ENCODE peak calls at places on chromosomes 13 and 19, in seven cellular contexts. F is right lobe of liver; T is fibroblast of lung; V is CD8-positive, alpha-beta memory T cell; K is lower lobe of right lung; X is mesenchymal stem cell; H is mesendoderm. C is an unnamed sample.
A peak's percentile ranks its signal among the peaks of the same experiment; 100 is the strongest.

GRCh38 chr19:10132848-10133350 is 13.2 kb upstream of the EIF3G start:
- DNase-seq in F (no peak), T (no peak), V (no peak), K (no peak), X (no peak), H (no peak), C (no peak)

GRCh38 chr19:35318679-35319448 is 10.1 kb upstream of the CD22 start:
- DNase-seq in F (peak; percentile 81), T (peak; percentile 29), V (no peak), K (peak; percentile 83), X (peak; percentile 72), H (no peak), C (no peak)

GRCh38 chr13:75581874-75582640 is 32.5 kb downstream of the UCHL3 start:
- DNase-seq in F (no peak), T (peak; percentile 57), V (no peak), K (no peak), X (no peak), H (no peak), C (no peak)

GRCh38 chr19:18062043-18062442 is 24.7 kb downstream of the IL12RB1 start:
- DNase-seq in F (no peak), T (no peak), V (no peak), K (no peak), X (no peak), H (no peak), C (no peak)

GRCh38 chr19:4302238-4302630 is at the start of gene TMIGD2:
- DNase-seq in F (no peak), T (no peak), V (no peak), K (no peak), X (no peak), H (no peak), C (peak; percentile 50)

GRCh38 chr19:33064778-33065550 is at the start of gene RHPN2:
- DNase-seq in F (peak; percentile 84), T (peak; percentile 66), V (peak; percentile 15), K (peak; percentile 71), X (peak; percentile 78), H (peak; percentile 74), C (no peak)

GRCh38 chr13:109769921-109770320 is 16.5 kb downstream of the IRS2 start:
- DNase-seq in F (no peak), T (no peak), V (no peak), K (no peak), X (no peak), H (no peak), C (no peak)

GRCh38 chr19:42850981-42851717 is 28.4 kb downstream of the PSG1 start:
- DNase-seq in F (no peak), T (peak; percentile 98), V (no peak), K (no peak), X (peak; percentile 28), H (no peak), C (no peak)

GRCh38 chr19:5354403-5354802 is 13.8 kb upstream of the PTPRS start:
- DNase-seq in F (no peak), T (no peak), V (no peak), K (no peak), X (peak; percentile 6), H (peak; percentile 56), C (no peak)

GRCh38 chr13:58949646-58950045 is 1214.1 kb downstream of the DIAPH3 start:
- DNase-seq in F (no peak), T (no peak), V (no peak), K (no peak), X (no peak), H (peak; percentile 45), C (no peak)

GRCh38 chr13:87089391-87089790 is 581.8 kb upstream of the SLITRK5 start:
- DNase-seq in F (no peak), T (peak; percentile 82), V (no peak), K (no peak), X (peak; percentile 87), H (peak; percentile 48), C (no peak)

GRCh38 chr13:29396446-29396845 is 199.0 kb downstream of the SLC7A1 start:
- DNase-seq in F (no peak), T (no peak), V (no peak), K (no peak), X (no peak), H (no peak), C (no peak)

GRCh38 chr13:108508263-108508662 is 121.1 kb upstream of the MYO16 start:
- DNase-seq in F (no peak), T (peak; percentile 23), V (no peak), K (no peak), X (peak; percentile 41), H (peak; percentile 76), C (no peak)

GRCh38 chr13:44758595-44759221 is 182.6 kb upstream of the TSC22D1 start:
- DNase-seq in F (no peak), T (peak; percentile 98), V (no peak), K (no peak), X (peak; percentile 91), H (no peak), C (no peak)

GRCh38 chr19:5166262-5166661 is 174.3 kb downstream of the PTPRS start:
- DNase-seq in F (no peak), T (peak; percentile 76), V (no peak), K (no peak), X (peak; percentile 55), H (no peak), C (no peak)

GRCh38 chr13:97946951-97947588 is 6.4 kb upstream of the IPO5 start:
- DNase-seq in F (no peak), T (peak; percentile 94), V (no peak), K (no peak), X (peak; percentile 73), H (no peak), C (no peak)

GRCh38 chr13:112958127-112958989 is 10.7 kb upstream of the MCF2L start:
- DNase-seq in F (peak; percentile 15), T (no peak), V (no peak), K (no peak), X (no peak), H (no peak), C (no peak)
- H3K4me1 ChIP-seq in F (no peaks in the 10 kb centered on the region), T (no peaks in the 10 kb centered on the region), V (no peaks in the 10 kb centered on the region), K (peaks cover 12% of the 10 kb centered on the region), X (peaks cover 11% of the 10 kb centered on the region), H (no peaks in the 10 kb centered on the region), C (no peaks in the 10 kb centered on the region)

GRCh38 chr19:40571005-40571318 is 5.7 kb upstream of the SHKBP1 start:
- DNase-seq in F (no peak), T (no peak), V (no peak), K (no peak), X (no peak), H (no peak), C (no peak)

GRCh38 chr19:40567750-40568494 is 8.8 kb upstream of the SHKBP1 start:
- DNase-seq in F (no peak), T (peak; percentile 11), V (no peak), K (no peak), X (no peak), H (no peak), C (no peak)

GRCh38 chr19:40575326-40575725 is 1.3 kb upstream of the SHKBP1 start:
- DNase-seq in F (no peak), T (no peak), V (no peak), K (no peak), X (no peak), H (no peak), C (no peak)

GRCh38 chr19:40570313-40571004 is 6.2 kb upstream of the SHKBP1 start:
- DNase-seq in F (peak; percentile 99), T (peak; percentile 99), V (peak; percentile 97), K (peak; percentile 100), X (peak; percentile 99), H (peak; percentile 100), C (peak; percentile 94)

GRCh38 chr19:40571831-40572495 is 4.7 kb upstream of the SHKBP1 start:
- DNase-seq in F (no peak), T (no peak), V (no peak), K (no peak), X (no peak), H (no peak), C (no peak)
- H3K4me3 ChIP-seq in F (no peak overlapping the region), T (no peak overlapping the region), V (no peak overlapping the region), K (no peak overlapping the region), X (no peak overlapping the region), H (no peak overlapping the region), C (no peak overlapping the region)

DNA sequence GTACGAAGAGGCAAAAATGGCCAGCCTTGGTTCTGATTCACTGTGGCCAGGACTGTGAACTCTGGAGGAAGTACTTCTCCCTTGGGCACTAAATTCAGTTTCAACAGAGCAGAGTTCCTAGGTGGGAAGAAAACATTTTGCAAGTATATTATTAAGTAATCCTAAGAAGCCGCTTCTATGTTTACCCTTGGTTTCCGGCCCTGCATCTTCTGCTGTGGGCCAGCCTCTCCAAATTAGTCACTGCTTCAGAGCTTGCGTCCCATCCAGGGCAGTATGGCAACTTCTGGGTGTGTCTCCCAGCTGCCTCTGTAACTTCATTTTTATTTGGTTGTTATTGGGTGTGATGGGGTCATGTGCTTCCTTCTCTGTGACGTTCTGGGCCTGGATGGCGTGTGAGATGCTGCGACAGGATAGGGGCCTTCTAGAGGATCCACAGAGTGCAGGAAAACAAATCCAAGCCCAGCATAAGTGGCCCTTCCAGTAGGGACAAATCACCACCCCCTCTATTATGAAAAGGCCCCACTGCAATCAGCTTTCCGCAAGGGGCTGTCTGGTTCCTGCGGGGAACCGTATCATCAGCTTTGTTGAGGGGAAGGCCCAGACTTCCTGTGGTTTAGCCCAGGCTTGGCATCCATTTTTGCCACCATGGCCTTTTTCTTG is 55.1 kb upstream of the C1QTNF9 start:
- DNase-seq in F (no peak), T (no peak), V (peak; percentile 65), K (peak; percentile 78), X (peak; percentile 70), H (no peak), C (peak; percentile 44)
- H3K27me3 ChIP-seq in F (no peaks in the 10 kb centered on the region), T (no peaks in the 10 kb centered on the region), V (no peaks in the 10 kb centered on the region), K (no peaks in the 10 kb centered on the region), X (no peaks in the 10 kb centered on the region), H (no peaks in the 10 kb centered on the region), C (no peaks in the 10 kb centered on the region)

DNA sequence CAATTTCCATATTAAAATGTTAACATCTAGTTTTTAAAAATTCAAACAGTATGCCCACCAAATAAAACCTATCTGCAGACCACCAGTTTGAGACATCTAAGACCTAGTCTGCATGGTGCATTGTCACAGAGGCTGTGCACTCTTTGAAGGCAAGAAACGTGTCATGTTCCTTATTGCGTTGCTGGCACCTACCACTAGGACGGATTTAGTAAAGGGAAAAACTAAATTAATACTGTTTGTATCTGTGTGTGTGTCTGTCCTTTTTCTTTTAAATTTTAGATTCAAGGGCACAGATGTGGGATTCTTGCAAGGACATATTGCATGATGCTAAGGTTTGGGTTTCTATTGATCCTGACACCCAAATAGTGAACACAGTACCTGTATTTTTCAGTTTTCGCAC is 481.4 kb downstream of the UQCRFS1 start:
- DNase-seq in F (no peak), T (no peak), V (no peak), K (no peak), X (no peak), H (no peak), C (no peak)
- H3K4me1 ChIP-seq in F (no peaks in the 10 kb centered on the region), T (no peaks in the 10 kb centered on the region), V (no peaks in the 10 kb centered on the region), K (no peaks in the 10 kb centered on the region), X (peaks cover 8% of the 10 kb centered on the region), H (no peaks in the 10 kb centered on the region), C (no peaks in the 10 kb centered on the region)

GRCh38 chr19:11984986-11985385 is 20.1 kb downstream of the ZNF763 start:
- DNase-seq in F (no peak), T (no peak), V (no peak), K (no peak), X (no peak), H (peak; percentile 77), C (no peak)

GRCh38 chr19:11987405-11988231 is 22.8 kb downstream of the ZNF763 start:
- DNase-seq in F (peak; percentile 97), T (peak; percentile 93), V (peak; percentile 87), K (peak; percentile 98), X (peak; percentile 96), H (peak; percentile 98), C (peak; percentile 94)

GRCh38 chr19:11986754-11987153 is 21.9 kb downstream of the ZNF763 start:
- DNase-seq in F (no peak), T (no peak), V (no peak), K (no peak), X (no peak), H (no peak), C (no peak)

GRCh38 chr19:11989112-11989456 is 24.2 kb downstream of the ZNF763 start:
- DNase-seq in F (no peak), T (no peak), V (no peak), K (no peak), X (no peak), H (no peak), C (no peak)
- H3K4me3 ChIP-seq in F (no peak overlapping the region), T (peak overlapping the region; percentile 87), V (peak overlapping the region; percentile 64), K (peak overlapping the region; percentile 98), X (peak overlapping the region; percentile 94), H (no peak overlapping the region), C (peak overlapping the region; percentile 98)